ENCODE peak calls at places on chromosomes 4 and X, in five cellular contexts. J is IMR-90, S is SK-N-SH, G is foreskin fibroblast, N is GM06990. O is an unnamed sample.
A peak's percentile ranks its signal among the peaks of the same experiment; 100 is the strongest.

GRCh38 chr4:13483142-13484044 is 747 bp downstream of the RAB28 start:
- DNase-seq in J (peak; percentile 74), S (peak; percentile 42), G (peak; percentile 81), N (no peak), O (peak; percentile 48)

GRCh38 chr4:589219-589963 is 13.3 kb upstream of the TMEM271 start:
- DNase-seq in J (no peak), S (no peak), G (no peak), N (no peak), O (no peak)

GRCh38 chrX:20802036-20802435 is 535.3 kb upstream of the RPS6KA3 start:
- DNase-seq in J (no peak), S (no peak), G (no peak), N (no peak), O (no peak)

GRCh38 chrX:4682637-4683036 is 969.2 kb upstream of the PRKX start:
- DNase-seq in J (no peak), S (no peak), G (no peak), N (no peak), O (no peak)

GRCh38 chr4:57911203-57911602 is 801.0 kb upstream of the IGFBP7 start:
- DNase-seq in J (no peak), S (no peak), G (no peak), N (no peak), O (no peak)

GRCh38 chr4:28842271-28842670 is 1877.9 kb upstream of the PCDH7 start:
- DNase-seq in J (no peak), S (no peak), G (no peak), N (no peak), O (no peak)

GRCh38 chrX:47063179-47063578 is 15.1 kb upstream of the RGN start:
- DNase-seq in J (no peak), S (no peak), G (no peak), N (no peak), O (no peak)

GRCh38 chrX:1167466-1167865 is 45.0 kb downstream of the CRLF2 start:
- DNase-seq in J (no peak), S (no peak), G (no peak), N (no peak), O (no peak)

GRCh38 chr4:152258804-152259708 is 276.8 kb downstream of the FBXW7 start:
- DNase-seq in J (peak; percentile 73), S (no peak), G (peak; percentile 78), N (no peak), O (no peak)

GRCh38 chrX:129235903-129236302 is 287.4 kb downstream of the SMARCA1 start:
- DNase-seq in J (no peak), S (no peak), G (no peak), N (no peak), O (no peak)

GRCh38 chr4:168648929-168649328 is 152.1 kb downstream of the PALLD start:
- DNase-seq in J (peak; percentile 82), S (no peak), G (peak; percentile 62), N (no peak), O (no peak)
- TF ChIP-seq CTCF in J (no peak), S (no peak), G (no peak), N (no peak), O (no peak)

DNA sequence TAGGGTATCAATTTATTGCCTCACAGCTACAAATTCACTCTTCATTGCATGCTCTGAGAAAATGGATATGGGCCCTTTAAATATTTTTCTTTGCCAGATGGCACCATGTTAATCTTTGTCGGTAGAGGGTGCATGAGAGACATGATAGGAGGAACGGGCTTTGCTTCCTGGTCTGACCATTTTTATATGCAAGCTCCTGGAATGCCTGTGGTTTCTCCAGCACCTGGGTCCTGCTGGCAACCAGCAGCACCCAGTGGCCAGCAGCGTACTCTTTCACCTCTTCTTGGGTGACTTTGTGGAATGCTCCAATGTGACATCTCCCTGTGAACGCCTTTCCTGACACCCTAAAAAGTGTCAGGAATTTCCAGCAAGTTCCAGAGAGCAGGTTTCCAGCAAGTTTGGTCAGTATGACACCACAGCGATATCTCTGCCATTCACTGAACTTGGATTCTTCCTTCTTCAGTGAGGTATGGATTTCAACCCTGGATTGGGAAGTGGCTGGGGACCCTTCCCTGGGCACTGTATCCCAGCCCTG is 140.3 kb upstream of the PGRMC2 start:
- DNase-seq in J (peak; percentile 68), S (peak; percentile 38), G (peak; percentile 79), N (no peak), O (no peak)
- TF ChIP-seq CTCF in J (peak; percentile 49), S (peak; percentile 62), G (peak; percentile 47), N (peak; percentile 26), O (peak; percentile 41)

GRCh38 chr4:149269835-149270234 is 545.8 kb downstream of the IQCM start:
- DNase-seq in J (no peak), S (no peak), G (no peak), N (no peak), O (no peak)

GRCh38 chr4:149265645-149266044 is 550.0 kb downstream of the IQCM start:
- DNase-seq in J (no peak), S (no peak), G (no peak), N (no peak), O (no peak)

GRCh38 chr4:149264093-149264733 is 551.4 kb downstream of the IQCM start:
- DNase-seq in J (peak; percentile 74), S (peak; percentile 8), G (peak; percentile 54), N (no peak), O (no peak)
- TF ChIP-seq CTCF in J (peak; percentile 72), S (peak; percentile 86), G (peak; percentile 59), N (peak; percentile 69), O (peak; percentile 61)

DNA sequence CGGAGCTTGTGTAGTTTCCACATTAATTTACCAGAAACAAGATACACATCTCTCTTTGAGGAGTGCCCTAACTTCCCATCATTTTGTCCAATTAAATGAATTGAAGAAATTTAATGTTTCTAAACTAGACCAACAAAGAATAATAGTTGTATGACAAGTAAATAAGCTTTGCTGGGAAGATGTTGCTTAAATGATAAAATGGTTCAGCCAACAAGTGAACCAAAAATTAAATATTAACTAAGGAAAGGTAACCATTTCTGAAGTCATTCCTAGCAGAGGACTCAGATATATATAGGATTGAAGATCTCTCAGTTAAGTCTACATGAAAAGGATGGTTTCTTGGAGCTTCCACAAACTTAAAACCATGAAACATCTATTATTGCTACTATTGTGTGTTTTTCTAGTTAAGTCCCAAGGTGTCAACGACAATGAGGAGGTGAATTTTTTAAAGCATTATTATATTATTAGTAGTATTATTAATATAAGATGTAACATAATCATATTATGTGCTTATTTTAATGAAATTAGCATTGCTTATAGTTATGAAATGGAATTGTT is at the start of gene FGB:
- DNase-seq in J (no peak), S (no peak), G (no peak), N (no peak), O (no peak)
- TF ChIP-seq CTCF in J (no peak), S (no peak), G (no peak), N (no peak), O (no peak)

GRCh38 chr4:156293657-156294297 is 340.1 kb upstream of the CTSO start:
- DNase-seq in J (peak; percentile 93), S (no peak), G (peak; percentile 88), N (no peak), O (no peak)

GRCh38 chr4:156291317-156291716 is 337.7 kb upstream of the CTSO start:
- DNase-seq in J (peak; percentile 74), S (no peak), G (peak; percentile 64), N (no peak), O (no peak)

GRCh38 chr4:156295676-156296075 is 342.0 kb upstream of the CTSO start:
- DNase-seq in J (peak; percentile 22), S (no peak), G (peak; percentile 40), N (no peak), O (no peak)

GRCh38 chr4:156298230-156298629 is 344.6 kb upstream of the CTSO start:
- DNase-seq in J (peak; percentile 97), S (no peak), G (peak; percentile 87), N (no peak), O (no peak)

GRCh38 chr4:156294577-156294976 is 340.9 kb upstream of the CTSO start:
- DNase-seq in J (peak; percentile 87), S (peak; percentile 6), G (peak; percentile 83), N (peak; percentile 6), O (no peak)
- TF ChIP-seq CTCF in J (peak; percentile 63), S (peak; percentile 62), G (peak; percentile 30), N (no peak), O (peak; percentile 19)

DNA sequence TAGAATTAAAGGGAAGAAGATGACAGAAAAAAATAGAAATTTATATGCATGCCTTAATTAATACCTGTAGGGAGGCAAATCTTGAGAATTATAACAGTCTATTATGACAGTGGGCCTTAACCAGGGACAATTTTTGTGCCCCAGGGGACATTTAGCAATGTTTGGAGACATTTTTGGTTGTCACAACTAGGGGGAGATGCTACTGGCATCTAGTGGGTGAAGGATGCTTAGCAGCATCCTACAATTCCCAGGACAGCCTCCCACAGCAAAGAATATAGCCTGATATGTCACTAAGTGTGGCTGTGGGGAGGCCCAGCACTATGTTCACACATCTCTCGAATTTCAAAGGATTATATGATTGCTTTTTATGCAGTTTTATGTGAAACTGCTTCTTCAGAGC is 10.5 kb downstream of the GPR82 start:
- DNase-seq in J (peak; percentile 20), S (peak; percentile 27), G (peak; percentile 57), N (no peak), O (no peak)
- TF ChIP-seq CTCF in J (peak; percentile 43), S (peak; percentile 58), G (peak; percentile 54), N (peak; percentile 47), O (no peak)

DNA sequence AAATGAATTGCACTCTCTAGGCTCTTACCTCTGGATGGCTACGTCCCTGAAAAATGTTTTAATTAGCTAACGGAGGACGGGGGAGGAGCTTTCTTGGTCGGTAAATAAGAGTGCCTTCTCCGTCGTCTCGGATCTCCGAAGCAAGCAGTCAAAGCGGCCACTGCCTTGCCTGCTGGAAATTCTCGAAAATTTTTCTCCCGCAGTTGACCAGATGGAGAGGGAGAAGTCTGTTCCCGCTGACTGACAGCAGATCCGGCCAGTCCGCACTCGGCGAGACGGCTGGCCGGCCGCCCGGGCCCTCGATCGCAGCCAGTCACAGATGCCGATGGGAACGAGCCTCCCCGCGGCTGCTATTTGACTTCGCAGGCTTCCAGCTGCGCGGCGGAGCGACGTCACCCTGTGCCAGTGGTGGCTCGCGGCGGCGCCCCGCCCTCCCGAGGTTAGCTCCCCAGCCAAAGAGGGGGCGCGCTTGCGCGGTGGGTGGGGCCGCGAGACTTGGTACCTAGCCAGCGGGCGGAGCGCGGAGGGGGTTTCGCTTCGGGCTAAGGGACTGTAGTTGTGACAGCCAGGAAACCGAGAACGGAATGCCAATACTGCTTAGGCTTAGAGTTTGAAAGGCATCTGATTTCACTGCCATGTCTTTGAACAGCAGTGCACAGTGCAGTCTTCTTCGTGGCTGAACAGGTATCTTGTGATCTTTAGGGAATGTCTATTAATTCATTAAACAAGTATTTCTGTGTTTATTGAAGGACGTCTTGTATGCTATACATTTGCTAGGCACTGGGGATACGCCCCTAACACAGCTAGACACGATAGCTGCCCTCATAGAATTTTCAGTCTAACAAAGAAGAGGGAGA is at the start of gene PPM1K:
- DNase-seq in J (peak; percentile 98), S (peak; percentile 95), G (peak; percentile 100), N (peak; percentile 100), O (peak; percentile 100)
- TF ChIP-seq CTCF in J (peak; percentile 22), S (no peak), G (no peak), N (peak; percentile 4), O (peak; percentile 7)

DNA sequence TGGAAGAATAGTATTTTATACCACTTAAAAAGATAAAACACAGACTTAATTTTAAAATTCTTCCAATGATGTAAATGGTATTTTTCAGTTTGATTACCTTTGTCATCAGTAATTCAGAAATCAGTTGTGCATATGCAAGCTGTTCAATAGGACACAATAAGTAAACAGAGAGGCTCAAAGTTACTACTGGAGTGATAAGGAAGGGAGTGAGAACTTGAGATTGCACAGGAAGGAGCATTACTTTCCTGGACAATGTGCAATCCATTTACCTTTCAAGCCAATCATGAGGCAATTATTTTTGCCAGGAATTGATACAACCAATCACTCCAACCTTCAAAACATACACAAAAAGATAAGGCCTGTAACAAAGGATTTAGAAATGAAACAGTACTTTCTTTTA is 1024.3 kb downstream of the RAPGEF2 start:
- DNase-seq in J (no peak), S (no peak), G (no peak), N (no peak), O (no peak)
- TF ChIP-seq CTCF in J (no peak), S (no peak), G (no peak), N (no peak), O (no peak)